ENCODE peak calls at places on chromosomes 7 and 10, in four cellular contexts. D, M, C and L are unnamed samples.

GRCh38 chr10:119209736-119210355 is 2.5 kb downstream of the GRK5 start:
- DNase-seq in D (no peak), M (no peak), C (no peak), L (no peak)

GRCh38 chr10:78895469-78895868 is 173.3 kb upstream of the ZMIZ1 start:
- DNase-seq in C (no peak), M (no peak), D (no peak), L (no peak)

GRCh38 chr7:17301491-17302101 is 3.1 kb downstream of the AHR start:
- DNase-seq in D (no peak), C (no peak), M (peak), L (no peak)

GRCh38 chr7:156895024-156895780 is 2.2 kb upstream of the LMBR1 start:
- DNase-seq in C (no peak), M (no peak), D (no peak), L (no peak)

GRCh38 chr10:100780324-100780723 is 34.9 kb downstream of the PAX2 start:
- DNase-seq in M (no peak), D (no peak), C (no peak), L (no peak)

GRCh38 chr10:8159628-8160165 is 105.2 kb downstream of the GATA3 start:
- DNase-seq in D (no peak), C (no peak), M (no peak), L (no peak)

GRCh38 chr7:7968544-7969305 is at the start of gene GLCCI1:
- DNase-seq in C (peak), D (peak), M (peak), L (peak)

GRCh38 chr7:64951250-64951848 is 39.5 kb downstream of the ZNF117 start:
- DNase-seq in M (peak), C (peak), D (no peak), L (peak)

GRCh38 chr7:151876112-151876898 is 610 bp downstream of the PRKAG2 start:
- DNase-seq in C (no peak), M (no peak), D (peak), L (peak)

GRCh38 chr7:41693150-41693997 is 9.5 kb downstream of the INHBA start:
- DNase-seq in C (no peak), D (no peak), M (no peak), L (no peak)

GRCh38 chr7:4731803-4732202 is 43.6 kb upstream of the AP5Z1 start:
- DNase-seq in D (no peak), M (no peak), C (no peak), L (no peak)

GRCh38 chr7:3267928-3268690 is 32.9 kb upstream of the SDK1 start:
- DNase-seq in D (no peak), M (no peak), C (no peak), L (no peak)

GRCh38 chr10:120048358-120048757 is 155.8 kb downstream of the SEC23IP start:
- DNase-seq in C (no peak), D (no peak), M (no peak), L (no peak)

GRCh38 chr7:141097430-141097829 is 23.6 kb downstream of the TMEM178B start:
- DNase-seq in D (no peak), M (peak), C (no peak), L (no peak)

GRCh38 chr7:88218836-88219605 is 817 bp downstream of the SRI start:
- DNase-seq in D (peak), M (peak), C (no peak), L (peak)

GRCh38 chr10:126499744-126500143 is 111.5 kb upstream of the ADAM12 start:
- DNase-seq in M (no peak), C (no peak), D (no peak), L (no peak)

GRCh38 chr7:135147341-135147898 is 452 bp upstream of the TMEM140 start:
- DNase-seq in D (no peak), M (no peak), C (no peak), L (no peak)

GRCh38 chr10:106864031-106864430 is 300.5 kb downstream of the SORCS1 start:
- DNase-seq in M (no peak), D (no peak), C (no peak), L (no peak)

GRCh38 chr7:31027161-31027965 is 24.7 kb upstream of the ADCYAP1R1 start:
- DNase-seq in C (no peak), M (no peak), D (peak), L (no peak)

GRCh38 chr7:156493942-156494341 is 146.6 kb upstream of the RNF32 start:
- DNase-seq in M (no peak), C (no peak), D (no peak), L (no peak)

GRCh38 chr7:74051629-74052410 is 23.8 kb downstream of the ELN start:
- DNase-seq in C (peak), D (peak), M (peak), L (no peak)

GRCh38 chr7:23357190-23358093 is 58.3 kb downstream of the MALSU1 start:
- DNase-seq in C (peak), D (no peak), M (peak), L (peak)

GRCh38 chr10:10564081-10564480 is 453.6 kb upstream of the CELF2 start:
- DNase-seq in D (no peak), M (no peak), C (no peak), L (no peak)

GRCh38 chr10:77877461-77878344 is 48.9 kb downstream of the DLG5 start:
- DNase-seq in M (no peak), D (peak), C (no peak), L (peak)

GRCh38 chr10:78802866-78803265 is 265.9 kb upstream of the ZMIZ1 start:
- DNase-seq in M (no peak), C (no peak), D (no peak), L (no peak)

GRCh38 chr7:34133356-34133982 is 228.1 kb downstream of the BMPER start:
- DNase-seq in D (no peak), M (no peak), C (no peak), L (no peak)

GRCh38 chr7:138662066-138663061 is 38.8 kb downstream of the SVOPL start:
- DNase-seq in C (no peak), D (no peak), M (no peak), L (no peak)

GRCh38 chr7:16026253-16027020 is 340.0 kb upstream of the MEOX2 start:
- DNase-seq in C (no peak), M (no peak), D (no peak), L (no peak)

GRCh38 chr10:99924451-99924850 is 85.3 kb downstream of the DNMBP start:
- DNase-seq in D (no peak), M (no peak), C (no peak), L (no peak)

GRCh38 chr7:14218338-14218737 is 228.9 kb upstream of the ETV1 start:
- DNase-seq in D (no peak), M (no peak), C (peak), L (no peak)

GRCh38 chr10:52011113-52011512 is 303.0 kb upstream of the DKK1 start:
- DNase-seq in C (no peak), D (no peak), M (no peak), L (no peak)
- TF ChIP-seq ELF4 in C (no peak), D (no peak), M (no peak), L (no peak)

GRCh38 chr10:109883859-109884771 is 39.2 kb downstream of the XPNPEP1 start:
- DNase-seq in C (peak), M (peak), D (peak), L (peak)
- TF ChIP-seq SP1 in C (no peak), M (no peak), D (peak), L (no peak)

DNA sequence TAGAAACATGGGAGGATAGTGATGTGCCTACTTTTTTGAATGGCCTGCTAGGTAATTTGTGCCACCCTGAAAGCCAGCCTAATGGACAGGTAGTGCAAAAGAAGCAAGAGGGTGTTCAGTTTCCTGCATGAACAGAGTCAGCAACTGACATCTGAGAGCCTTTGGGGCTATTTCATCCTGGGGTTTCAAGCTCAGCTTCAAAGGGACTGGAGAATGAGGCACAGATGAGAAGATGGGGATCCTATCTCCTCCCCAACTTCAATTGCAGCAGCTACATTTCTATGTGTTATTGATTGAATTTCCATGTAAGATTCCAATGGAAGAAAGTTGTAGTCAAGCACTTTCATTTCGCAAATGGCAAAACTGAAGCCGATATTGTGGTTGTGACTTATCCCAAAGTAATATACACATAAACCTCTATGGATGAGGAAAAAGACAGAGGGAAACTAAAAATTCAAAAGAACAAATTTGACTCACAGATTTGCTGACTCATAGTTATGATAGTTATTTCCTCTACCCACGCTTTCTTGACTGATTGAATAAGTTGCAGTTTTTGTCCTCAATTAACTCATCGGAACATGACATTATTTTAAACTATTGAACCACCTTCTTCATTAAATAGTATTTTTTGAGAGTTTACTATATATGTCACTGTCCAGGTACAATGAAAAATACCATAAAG is 42.6 kb upstream of the NRP1 start:
- DNase-seq in M (no peak), C (no peak), D (no peak), L (no peak)
- TF ChIP-seq ELF4 in M (no peak), C (no peak), D (no peak), L (no peak)

DNA sequence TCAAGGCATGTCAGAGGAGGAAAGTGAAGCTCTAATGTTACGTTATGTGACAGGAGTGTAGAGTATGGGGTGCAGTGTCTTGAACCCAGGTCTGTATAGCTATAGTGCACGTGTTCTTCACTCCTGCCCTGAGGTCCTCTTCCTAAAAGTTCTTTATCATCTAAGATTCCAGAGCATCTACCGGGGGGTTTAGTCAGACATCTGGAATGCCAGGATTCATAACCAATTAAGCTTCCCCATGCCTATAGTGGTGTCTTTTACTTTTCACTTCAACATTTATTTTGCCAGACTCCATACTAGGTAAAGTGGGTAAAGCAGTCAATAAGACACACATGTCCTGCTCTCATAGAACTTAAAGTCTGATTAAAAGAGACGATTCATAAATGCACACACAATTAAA is 22.4 kb downstream of the PPP1R3C start:
- DNase-seq in C (no peak), M (no peak), D (no peak), L (no peak)
- TF ChIP-seq SP1 in C (no peak), M (no peak), D (no peak), L (no peak)

DNA sequence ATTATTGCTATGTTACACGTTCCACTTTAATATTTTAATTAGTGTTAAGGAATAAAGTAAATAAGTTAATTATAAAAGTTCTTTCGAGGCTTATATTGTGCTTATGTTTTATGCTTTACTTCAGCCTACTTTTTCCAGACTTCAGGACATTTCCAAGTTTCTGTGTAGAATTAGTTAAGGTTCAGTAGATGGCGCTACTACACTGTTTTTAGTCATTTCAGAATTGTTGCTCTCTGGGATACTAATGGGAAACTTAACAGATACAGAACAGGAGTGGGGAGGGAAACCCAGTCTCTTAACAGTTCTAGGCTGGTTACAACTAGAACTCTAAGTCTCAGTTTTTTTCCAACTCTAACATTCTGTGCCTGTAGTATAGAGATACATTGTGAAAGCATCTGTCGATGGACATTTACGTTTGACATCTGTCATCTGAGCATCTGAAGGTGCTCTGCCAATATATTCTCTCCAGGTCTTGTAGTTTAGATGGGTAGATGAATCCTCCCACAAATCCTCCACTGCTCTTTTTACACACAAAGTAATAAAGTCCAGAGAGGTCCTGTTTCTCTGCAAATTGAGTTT is 56.8 kb upstream of the FAM171A1 start:
- DNase-seq in M (peak), D (no peak), C (peak), L (no peak)
- TF ChIP-seq ELF4 in M (no peak), D (no peak), C (no peak), L (no peak)

GRCh38 chr7:801940-802364 is 30.3 kb upstream of the SUN1 start:
- DNase-seq in M (no peak), C (no peak), D (no peak), L (no peak)
- TF ChIP-seq SP1 in M (no peak), C (no peak), D (no peak), L (no peak)